ENCODE peak calls at places on chromosomes 1 and 21, in five cellular contexts. C is cardiac fibroblast, J is colonic mucosa, W is DND-41, T is IMR-90. Z is an unnamed sample.

GRCh38 chr21:31614705-31615104 is 44.8 kb upstream of the SOD1 start:
- DNase-seq in C (no peak), W (no peak), J (no peak), T (no peak), Z (no peak)

GRCh38 chr1:10643607-10644306 is 152.7 kb downstream of the CASZ1 start:
- DNase-seq in T (no peak), W (no peak), C (no peak), J (no peak), Z (no peak)

GRCh38 chr1:117231748-117232373 is 21.1 kb upstream of the VTCN1 start:
- DNase-seq in T (no peak), J (peak), C (no peak), W (no peak), Z (no peak)

GRCh38 chr1:204858381-204858821 is 12.3 kb upstream of the NFASC start:
- DNase-seq in W (no peak), T (no peak), J (no peak), C (no peak), Z (peak)

GRCh38 chr1:155973723-155974122 is 4.6 kb downstream of the ARHGEF2 start:
- DNase-seq in W (no peak), J (no peak), C (no peak), T (no peak), Z (no peak)

GRCh38 chr1:217333939-217334338 is 297.0 kb downstream of the GPATCH2 start:
- DNase-seq in W (peak), J (peak), C (peak), T (peak), Z (peak)

GRCh38 chr1:229119161-229119560 is 151.8 kb upstream of the RAB4A start:
- DNase-seq in C (no peak), W (no peak), J (no peak), T (no peak), Z (no peak)

GRCh38 chr1:107964397-107965111 is 426 bp downstream of the VAV3 start:
- DNase-seq in W (peak), C (peak), J (peak), T (no peak), Z (no peak)

GRCh38 chr1:64502924-64503323 is 33.0 kb downstream of the CACHD1 start:
- DNase-seq in T (no peak), C (no peak), J (no peak), W (no peak), Z (no peak)

GRCh38 chr1:3652538-3653285 is 396 bp downstream of the TP73 start:
- DNase-seq in J (no peak), W (peak), C (no peak), T (no peak), Z (no peak)

GRCh38 chr1:93715529-93716126 is 34.0 kb upstream of the BCAR3 start:
- DNase-seq in T (peak), W (peak), J (no peak), C (no peak), Z (no peak)

GRCh38 chr1:70231474-70231873 is 10.3 kb downstream of the SRSF11 start:
- DNase-seq in C (no peak), J (no peak), W (no peak), T (no peak), Z (no peak)

GRCh38 chr1:3727042-3727824 is 25.0 kb upstream of the CCDC27 start:
- DNase-seq in C (peak), J (no peak), T (no peak), W (no peak), Z (peak)

GRCh38 chr1:112877741-112878140 is 78.3 kb downstream of the SLC16A1 start:
- DNase-seq in T (peak), C (no peak), J (no peak), W (no peak), Z (no peak)

GRCh38 chr1:64469614-64469976 is 334 bp upstream of the CACHD1 start:
- DNase-seq in T (no peak), W (no peak), J (no peak), C (peak), Z (peak)

GRCh38 chr1:107649023-107649422 is 316.0 kb downstream of the VAV3 start:
- DNase-seq in J (no peak), C (no peak), W (no peak), T (peak), Z (no peak)

GRCh38 chr1:167651161-167651693 is 21.2 kb downstream of the RCSD1 start:
- DNase-seq in C (no peak), T (no peak), J (no peak), W (no peak), Z (no peak)

GRCh38 chr1:55813619-55814018 is 598.5 kb upstream of the USP24 start:
- DNase-seq in T (peak), W (no peak), J (peak), C (peak), Z (peak)

GRCh38 chr21:36150192-36150711 is 6.4 kb upstream of the DOP1B start:
- DNase-seq in C (peak), T (peak), J (no peak), W (peak), Z (peak)

GRCh38 chr1:15953294-15953771 is 22.6 kb downstream of the ZBTB17 start:
- DNase-seq in W (no peak), T (peak), C (peak), J (no peak), Z (peak)

GRCh38 chr1:4210043-4210442 is 310.0 kb upstream of the C1orf174 start:
- DNase-seq in W (no peak), J (no peak), T (no peak), C (no peak), Z (no peak)

GRCh38 chr1:44293761-44294315 is 61.2 kb downstream of the ERI3 start:
- DNase-seq in J (peak), W (no peak), T (no peak), C (no peak), Z (no peak)

GRCh38 chr1:225474986-225475820 is 47.4 kb upstream of the LBR start:
- DNase-seq in J (peak), W (peak), T (peak), C (peak), Z (peak)

GRCh38 chr1:49102752-49103151 is 326.1 kb upstream of the BEND5 start:
- DNase-seq in W (no peak), C (peak), T (no peak), J (no peak), Z (peak)

GRCh38 chr1:25197982-25198681 is 34.2 kb downstream of the SYF2 start:
- DNase-seq in T (no peak), J (peak), W (no peak), C (peak), Z (no peak)

GRCh38 chr1:14215151-14215550 is 383.3 kb upstream of the KAZN start:
- DNase-seq in J (no peak), W (no peak), C (no peak), T (no peak), Z (peak)

DNA sequence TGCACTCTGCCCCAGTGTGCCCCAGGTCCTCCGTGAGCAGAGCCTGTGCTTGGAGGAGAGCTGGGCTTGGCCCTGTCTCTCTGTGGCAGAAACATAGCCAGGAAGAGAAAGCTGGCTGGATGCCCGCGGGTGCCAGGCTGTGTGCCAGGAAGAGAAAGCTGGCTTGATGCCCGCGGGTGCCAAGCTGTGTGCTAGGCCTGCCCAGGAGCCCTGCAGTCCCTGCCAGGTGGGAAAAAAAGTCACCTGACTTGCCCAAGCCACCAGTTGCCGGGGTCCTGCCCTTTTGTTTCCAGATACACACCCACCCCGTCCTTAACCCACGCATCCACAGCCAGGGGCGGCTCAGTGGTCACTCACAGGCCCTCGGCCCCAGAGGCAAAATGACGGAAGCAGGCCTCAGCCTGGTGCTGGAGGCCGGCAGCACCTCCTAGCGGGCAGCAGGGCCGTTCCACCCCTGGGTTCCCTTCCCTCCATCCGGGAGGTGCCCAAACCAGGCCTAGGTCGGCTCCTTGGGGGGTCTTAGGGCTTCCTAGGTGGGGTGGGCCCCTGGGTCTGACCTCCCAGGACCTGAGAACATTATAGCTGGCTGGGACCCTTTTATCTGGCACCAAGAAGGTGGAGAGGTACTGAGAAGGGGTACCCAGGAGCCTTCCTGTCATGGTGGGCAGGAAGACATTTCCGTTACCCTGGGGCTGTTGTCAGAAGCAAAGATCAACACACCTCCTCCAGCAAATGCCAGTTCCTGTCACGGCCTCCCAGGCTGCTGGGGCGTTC is 9.1 kb downstream of the ITGB2 start:
- DNase-seq in J (peak), C (no peak), W (peak), T (no peak), Z (no peak)
- TF ChIP-seq CTCF in J (peak), C (no peak), W (peak), T (no peak), Z (no peak)

GRCh38 chr1:78047131-78047530 is 1.4 kb downstream of the GIPC2 start:
- DNase-seq in C (no peak), T (no peak), W (no peak), J (peak), Z (no peak)
- H3K4me3 ChIP-seq in C (no peak), T (no peak), W (no peak), J (peak), Z (no peak)

GRCh38 chr1:234062166-234062565 is 157.7 kb downstream of the SLC35F3 start:
- DNase-seq in W (no peak), C (no peak), T (no peak), J (no peak), Z (no peak)
- TF ChIP-seq CTCF in W (no peak), C (no peak), T (no peak), J (no peak), Z (no peak)

GRCh38 chr21:45594721-45595489 is 48.6 kb upstream of the PCBP3 start:
- DNase-seq in T (no peak), J (no peak), C (no peak), W (no peak), Z (no peak)
- H3K4me3 ChIP-seq in T (no peak), J (no peak), C (no peak), W (no peak), Z (no peak)

DNA sequence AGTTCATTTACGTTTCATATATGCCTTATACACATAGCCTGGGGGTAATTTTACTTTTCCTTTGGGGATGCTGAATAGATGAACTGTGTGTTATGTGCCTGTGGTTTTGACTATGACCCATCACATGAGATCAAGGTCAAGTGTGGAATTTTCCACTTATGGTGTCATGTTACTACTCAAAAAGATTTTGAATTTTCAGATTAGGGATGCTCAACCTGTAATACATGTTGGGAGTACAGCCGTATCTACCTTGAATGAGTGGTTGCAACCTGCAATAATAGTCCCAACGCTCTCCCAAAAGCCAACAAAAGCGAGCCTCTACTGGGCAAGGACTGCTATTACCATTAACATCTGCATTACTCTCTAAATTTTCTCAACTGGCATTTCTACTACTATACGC is 68.5 kb upstream of the SDC3 start:
- DNase-seq in J (no peak), T (peak), W (no peak), C (peak), Z (peak)
- TF ChIP-seq CTCF in J (no peak), T (no peak), W (peak), C (peak), Z (peak)

DNA sequence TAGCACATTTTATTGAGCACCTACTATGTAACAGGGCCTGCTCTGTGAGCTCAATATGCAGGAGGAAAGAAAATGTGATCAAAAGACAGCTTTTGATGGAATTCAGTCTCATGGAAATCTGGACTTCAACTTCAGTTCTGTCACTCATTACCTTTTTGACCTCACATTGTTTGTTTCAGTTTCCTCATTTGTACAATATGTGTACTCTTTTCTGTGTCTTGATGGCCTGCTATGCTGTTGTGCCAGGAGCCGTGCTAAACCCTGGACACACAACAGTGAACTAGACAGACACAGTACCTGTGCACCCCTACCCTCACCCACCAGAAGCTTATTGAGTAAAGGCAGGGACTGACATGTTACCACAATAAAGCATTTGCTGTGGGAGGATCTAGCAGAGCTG is 162.9 kb upstream of the FGGY start:
- DNase-seq in C (no peak), J (no peak), W (no peak), T (no peak), Z (no peak)
- H3K4me3 ChIP-seq in C (no peak), J (no peak), W (no peak), T (no peak), Z (no peak)

GRCh38 chr1:202276081-202276715 is 65.5 kb downstream of the UBE2T start:
- DNase-seq in J (no peak), W (no peak), T (no peak), C (no peak), Z (no peak)

GRCh38 chr1:202276920-202277319 is 64.8 kb downstream of the UBE2T start:
- DNase-seq in T (no peak), J (no peak), C (no peak), W (no peak), Z (no peak)

GRCh38 chr1:202272446-202272845 is 69.3 kb downstream of the UBE2T start:
- DNase-seq in J (no peak), C (no peak), T (no peak), W (no peak), Z (no peak)

GRCh38 chr1:202274611-202275010 is 67.1 kb downstream of the UBE2T start:
- DNase-seq in C (peak), J (peak), W (peak), T (peak), Z (peak)

GRCh38 chr1:202275061-202275770 is 66.5 kb downstream of the UBE2T start:
- DNase-seq in J (no peak), T (no peak), W (no peak), C (no peak), Z (no peak)
- TF ChIP-seq CTCF in J (no peak), T (no peak), W (no peak), C (no peak), Z (no peak)

GRCh38 chr1:201498621-201499020 is 8.3 kb downstream of the CSRP1 start:
- DNase-seq in T (no peak), W (no peak), J (no peak), C (no peak), Z (no peak)
- H3K4me3 ChIP-seq in T (no peak), W (no peak), J (no peak), C (no peak), Z (no peak)